ENCODE peak calls at places on chromosomes 2 and 18, in eight cellular contexts. Z is HFFc6; P is brain microvascular endothelial cell; T is GM20000; H is thoracic aorta; D is ovary; G is CD8-positive, alpha-beta T cell; L is HepG2. O is an unnamed sample.
A peak's percentile ranks its signal among the peaks of the same experiment; 100 is the strongest.

GRCh38 chr18:24805156-24805555 is 344.7 kb downstream of the HRH4 start:
- DNase-seq in G (no peak), T (no peak), H (no peak), Z (no peak), D (no peak), L (no peak), P (no peak), O (no peak)

GRCh38 chr18:79397288-79397829 is 1.6 kb downstream of the NFATC1 start:
- DNase-seq in P (no peak), H (no peak), D (peak; percentile 43), T (no peak), L (no peak), Z (no peak), G (no peak), O (no peak)

GRCh38 chr2:52222128-52222527 is 1190.2 kb upstream of the NRXN1 start:
- DNase-seq in H (no peak), Z (peak; percentile 44), T (no peak), L (no peak), G (no peak), P (peak; percentile 70), D (no peak), O (no peak)

GRCh38 chr2:48343571-48344440 is 186.1 kb upstream of the STON1 start:
- DNase-seq in D (no peak), H (no peak), G (no peak), T (peak; percentile 12), L (peak; percentile 87), P (peak; percentile 71), Z (peak; percentile 93), O (no peak)

GRCh38 chr18:73669299-73669698 is 478.3 kb downstream of the FBXO15 start:
- DNase-seq in D (no peak), L (no peak), T (no peak), G (no peak), P (peak; percentile 44), Z (no peak), H (no peak), O (no peak)

GRCh38 chr2:162890690-162891311 is 52.2 kb upstream of the KCNH7 start:
- DNase-seq in D (no peak), L (peak; percentile 62), Z (peak; percentile 61), T (peak; percentile 29), H (no peak), G (no peak), P (peak; percentile 63), O (no peak)

GRCh38 chr2:121241466-121241865 is 43.5 kb downstream of the TFCP2L1 start:
- DNase-seq in H (no peak), L (no peak), T (no peak), D (no peak), G (no peak), P (no peak), Z (no peak), O (no peak)

GRCh38 chr2:168952424-168952823 is 51.3 kb downstream of the G6PC2 start:
- DNase-seq in D (no peak), L (no peak), H (no peak), T (no peak), P (no peak), Z (no peak), G (no peak), O (no peak)

GRCh38 chr2:70043252-70043875 is 43.9 kb upstream of the PCBP1 start:
- DNase-seq in G (peak; percentile 7), H (no peak), T (no peak), P (no peak), D (no peak), Z (no peak), L (no peak), O (no peak)

GRCh38 chr2:129437775-129438174 is 541.7 kb upstream of the RAB6C start:
- DNase-seq in P (no peak), G (no peak), H (no peak), T (no peak), Z (no peak), D (no peak), L (no peak), O (no peak)

GRCh38 chr2:233349005-233349998 is 5.0 kb upstream of the DGKD start:
- DNase-seq in L (peak; percentile 62), P (no peak), T (peak; percentile 68), G (no peak), D (peak; percentile 66), Z (no peak), H (no peak), O (no peak)

GRCh38 chr18:23826850-23827620 is 137.8 kb downstream of the LAMA3 start:
- DNase-seq in P (no peak), G (no peak), Z (no peak), D (no peak), H (no peak), L (no peak), T (no peak), O (no peak)

GRCh38 chr18:11800947-11801346 is 50.3 kb upstream of the CHMP1B start:
- DNase-seq in T (no peak), L (no peak), D (no peak), Z (no peak), P (no peak), G (no peak), H (no peak), O (no peak)

GRCh38 chr2:69013837-69014796 is 1.1 kb downstream of the ANTXR1 start:
- DNase-seq in D (peak; percentile 40), P (peak; percentile 22), L (no peak), Z (peak; percentile 30), G (no peak), T (no peak), H (no peak), O (no peak)

GRCh38 chr2:195313976-195314375 is 343.1 kb upstream of the SLC39A10 start:
- DNase-seq in G (no peak), P (no peak), L (no peak), H (no peak), T (no peak), D (no peak), Z (no peak), O (no peak)

GRCh38 chr2:88857274-88857741 is 165.8 kb downstream of the RPIA start:
- DNase-seq in T (no peak), H (no peak), P (no peak), L (peak; percentile 31), G (no peak), Z (no peak), D (no peak), O (no peak)

DNA sequence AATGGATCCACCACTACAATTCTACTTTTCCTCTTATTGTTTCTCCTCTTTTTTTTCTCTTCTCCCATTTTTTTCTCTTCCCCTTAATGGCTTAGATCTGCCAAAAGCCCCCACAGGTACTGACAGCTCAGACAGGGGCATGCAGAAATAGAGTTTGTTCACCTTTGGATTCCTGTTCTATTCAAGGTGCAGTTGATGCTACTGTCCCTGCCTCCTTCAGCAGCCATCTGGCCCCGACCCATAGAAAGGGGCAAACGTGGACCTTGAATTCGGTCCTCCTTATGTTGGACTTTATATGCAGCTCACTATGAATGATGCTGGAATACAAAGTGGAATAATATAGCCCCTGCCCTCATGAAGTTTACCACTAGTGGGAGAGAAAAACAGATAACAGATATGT is 27.7 kb upstream of the ALK start:
- DNase-seq in D (no peak), G (no peak), T (no peak), H (no peak), L (no peak), Z (no peak), P (no peak), O (no peak)
- TF ChIP-seq CTCF in D (no peak), G (no peak), T (no peak), H (no peak), L (no peak), Z (no peak), P (no peak), O (no peak)

DNA sequence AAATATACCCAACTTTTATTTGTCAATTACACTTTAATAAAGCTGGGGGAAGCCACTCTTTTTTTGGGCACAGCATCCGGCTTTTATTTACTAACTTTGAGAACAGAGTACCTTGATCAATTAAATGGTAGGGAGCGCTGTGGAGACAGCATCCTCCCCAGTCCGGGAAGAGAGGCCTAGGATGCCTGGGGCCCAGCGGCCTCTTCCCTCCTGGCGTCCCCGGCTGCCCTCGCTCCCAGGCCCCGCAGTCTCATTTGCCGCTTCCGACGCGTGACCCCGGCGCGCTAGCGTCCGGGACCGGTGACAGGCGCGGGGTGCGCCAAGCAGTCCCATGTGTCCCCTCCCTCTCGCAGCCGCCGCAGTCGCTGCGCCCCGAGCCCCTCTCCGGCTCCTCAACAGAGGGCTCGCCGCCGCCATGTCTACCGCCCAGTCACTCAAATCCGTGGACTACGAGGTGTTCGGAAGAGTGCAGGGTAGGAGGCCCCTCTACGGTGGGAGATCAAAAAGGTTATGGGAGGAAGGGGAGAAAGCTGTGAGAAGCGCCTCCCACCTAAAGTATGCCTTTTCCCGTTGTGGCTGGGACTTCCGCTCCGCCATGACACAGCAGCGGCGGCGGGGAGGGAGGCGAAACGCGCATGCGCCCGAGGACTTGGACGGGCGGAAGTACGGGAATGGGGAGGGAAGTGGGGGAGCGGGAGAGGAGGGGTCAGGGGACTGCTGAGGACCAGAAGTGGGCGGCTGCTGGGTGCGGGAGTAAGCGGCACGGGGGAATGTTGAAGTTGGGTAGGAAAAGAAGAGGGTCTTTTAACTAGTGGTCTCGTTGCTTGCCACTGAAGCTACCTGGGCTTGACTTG is at the start of gene ACYP2:
- DNase-seq in T (peak; percentile 90), L (peak; percentile 96), G (peak; percentile 89), H (peak; percentile 86), P (peak; percentile 93), Z (peak; percentile 87), D (peak; percentile 96), O (peak; percentile 96)
- TF ChIP-seq CTCF in T (no peak), L (peak; percentile 60), G (no peak), H (no peak), P (peak; percentile 42), Z (peak; percentile 60), D (peak; percentile 20), O (peak; percentile 37)

DNA sequence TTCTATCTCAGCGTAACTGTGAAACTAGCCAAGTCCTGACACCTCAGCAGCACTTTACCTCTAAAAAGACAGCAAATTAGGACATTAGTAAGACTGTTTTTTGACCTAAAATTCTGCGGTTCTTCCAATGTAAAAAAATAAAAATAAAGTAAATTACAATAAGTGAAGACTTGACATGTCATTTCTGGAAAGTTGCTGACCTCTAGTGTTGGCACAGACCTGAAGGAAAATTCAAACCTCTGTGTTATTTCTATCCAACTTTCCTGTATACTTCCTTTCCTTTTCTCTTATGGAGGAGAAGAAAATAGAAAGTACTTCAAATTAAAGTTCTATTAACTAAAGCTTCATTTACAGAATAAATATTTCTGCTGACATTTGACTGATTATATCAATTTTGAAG is 110.6 kb downstream of the TMEM182 start:
- DNase-seq in G (no peak), T (no peak), L (peak; percentile 15), P (no peak), D (no peak), Z (no peak), H (no peak), O (no peak)
- TF ChIP-seq CTCF in G (no peak), T (no peak), L (peak; percentile 42), P (no peak), D (no peak), Z (peak; percentile 10), H (no peak), O (peak; percentile 22)

DNA sequence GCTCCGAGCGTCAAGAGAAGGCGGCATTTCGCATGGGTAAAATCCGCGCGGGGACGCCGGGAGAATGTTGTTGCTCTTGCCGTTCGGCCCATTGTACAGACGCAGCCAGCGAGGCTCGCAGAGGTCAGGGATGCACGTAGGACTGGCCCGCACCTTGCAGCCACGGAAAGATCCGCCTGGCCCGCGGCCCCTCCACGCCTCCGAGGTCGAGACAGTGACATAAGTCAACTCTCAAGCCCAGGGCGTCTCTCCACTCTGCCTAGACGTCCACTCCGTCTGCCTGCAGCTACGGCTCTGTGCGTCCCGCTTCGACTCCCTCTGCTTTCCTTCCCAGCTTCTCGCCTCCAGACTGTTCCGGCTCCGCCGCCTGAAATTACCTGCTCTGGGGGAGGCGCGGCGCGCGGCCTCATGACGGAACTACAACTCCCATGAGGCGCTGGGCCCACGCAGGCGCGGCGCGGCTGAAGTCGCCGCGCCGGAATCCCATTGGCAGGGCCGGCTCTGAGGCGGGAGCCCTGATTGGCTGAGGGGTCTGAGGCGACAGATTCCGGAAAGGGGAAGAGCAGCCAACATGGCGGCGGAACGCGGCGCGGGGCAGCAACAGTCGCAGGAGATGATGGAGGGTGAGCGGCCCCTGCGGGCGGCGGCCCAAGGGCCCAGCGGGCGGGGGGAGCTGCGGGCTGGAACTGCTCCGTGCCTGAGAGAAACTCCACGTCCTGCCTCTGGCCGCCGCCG is at the start of gene PPP1R7:
- DNase-seq in Z (peak; percentile 92), T (peak; percentile 99), D (peak; percentile 95), G (peak; percentile 94), H (peak; percentile 81), P (peak; percentile 89), L (peak; percentile 94), O (peak; percentile 97)
- TF ChIP-seq CTCF in Z (no peak), T (peak; percentile 29), D (no peak), G (peak; percentile 51), H (no peak), P (no peak), L (peak; percentile 70), O (peak; percentile 17)

O was measured in osteocyte.